ENCODE peak calls at places on chromosomes 3 and 15, in nine cellular contexts. One of them, this sample, is unnamed.

GRCh38 chr15:39213385-39213840 is 367.5 kb upstream of the THBS1 start:
- DNase-seq in neural progenitor cell: peak
- DNase-seq in keratinocyte: peak
- DNase-seq in left lung: peak
- DNase-seq in GM12865: no peak
- DNase-seq in tibial artery: no peak
- DNase-seq in right atrium auricular region: peak
- DNase-seq in fibroblast of mammary gland: peak
- DNase-seq in MM.1S: no peak
- DNase-seq in this sample: peak

GRCh38 chr15:59329570-59330350 is 42.9 kb downstream of the MYO1E start:
- DNase-seq in neural progenitor cell: no peak
- DNase-seq in keratinocyte: no peak
- DNase-seq in left lung: no peak
- DNase-seq in GM12865: no peak
- DNase-seq in tibial artery: peak
- DNase-seq in right atrium auricular region: no peak
- DNase-seq in fibroblast of mammary gland: peak
- DNase-seq in MM.1S: no peak
- DNase-seq in this sample: peak

GRCh38 chr3:189276481-189277190 is 104.9 kb downstream of the TPRG1 start:
- DNase-seq in neural progenitor cell: no peak
- DNase-seq in keratinocyte: no peak
- DNase-seq in left lung: peak
- DNase-seq in GM12865: peak
- DNase-seq in tibial artery: peak
- DNase-seq in right atrium auricular region: no peak
- DNase-seq in fibroblast of mammary gland: peak
- DNase-seq in MM.1S: no peak
- DNase-seq in this sample: peak

GRCh38 chr15:48332642-48333034 is 1.4 kb downstream of the DUT start:
- DNase-seq in neural progenitor cell: no peak
- DNase-seq in keratinocyte: no peak
- DNase-seq in left lung: no peak
- DNase-seq in GM12865: peak
- DNase-seq in tibial artery: no peak
- DNase-seq in right atrium auricular region: no peak
- DNase-seq in fibroblast of mammary gland: no peak
- DNase-seq in MM.1S: peak
- DNase-seq in this sample: no peak

GRCh38 chr15:68550498-68551295 is 28.1 kb upstream of the CORO2B start:
- DNase-seq in neural progenitor cell: peak
- DNase-seq in keratinocyte: no peak
- DNase-seq in left lung: peak
- DNase-seq in GM12865: peak
- DNase-seq in tibial artery: peak
- DNase-seq in right atrium auricular region: peak
- DNase-seq in fibroblast of mammary gland: peak
- DNase-seq in MM.1S: peak
- DNase-seq in this sample: peak

GRCh38 chr3:159919873-159920272 is 68.8 kb upstream of the IL12A start:
- DNase-seq in neural progenitor cell: no peak
- DNase-seq in keratinocyte: no peak
- DNase-seq in left lung: no peak
- DNase-seq in GM12865: peak
- DNase-seq in tibial artery: no peak
- DNase-seq in right atrium auricular region: no peak
- DNase-seq in fibroblast of mammary gland: peak
- DNase-seq in MM.1S: peak
- DNase-seq in this sample: peak

GRCh38 chr3:112774293-112774926 is 72.3 kb downstream of the CD200R1L start:
- DNase-seq in neural progenitor cell: no peak
- DNase-seq in keratinocyte: peak
- DNase-seq in left lung: no peak
- DNase-seq in GM12865: no peak
- DNase-seq in tibial artery: no peak
- DNase-seq in right atrium auricular region: no peak
- DNase-seq in fibroblast of mammary gland: peak
- DNase-seq in MM.1S: peak
- DNase-seq in this sample: peak

GRCh38 chr15:69451951-69452701 is 492 bp upstream of the RPLP1 start:
- DNase-seq in neural progenitor cell: peak
- DNase-seq in keratinocyte: no peak
- DNase-seq in left lung: peak
- DNase-seq in GM12865: peak
- DNase-seq in tibial artery: no peak
- DNase-seq in right atrium auricular region: no peak
- DNase-seq in fibroblast of mammary gland: peak
- DNase-seq in MM.1S: peak
- DNase-seq in this sample: peak

GRCh38 chr3:16059081-16059537 is 115.4 kb upstream of the GALNT15 start:
- DNase-seq in neural progenitor cell: no peak
- DNase-seq in keratinocyte: no peak
- DNase-seq in left lung: no peak
- DNase-seq in GM12865: no peak
- DNase-seq in tibial artery: no peak
- DNase-seq in right atrium auricular region: no peak
- DNase-seq in fibroblast of mammary gland: peak
- DNase-seq in MM.1S: no peak
- DNase-seq in this sample: peak

GRCh38 chr3:10336761-10337160 is 15.8 kb upstream of the SEC13 start:
- DNase-seq in neural progenitor cell: no peak
- DNase-seq in keratinocyte: no peak
- DNase-seq in left lung: no peak
- DNase-seq in GM12865: no peak
- DNase-seq in tibial artery: no peak
- DNase-seq in right atrium auricular region: no peak
- DNase-seq in fibroblast of mammary gland: no peak
- DNase-seq in MM.1S: no peak
- DNase-seq in this sample: no peak

GRCh38 chr3:183537295-183537730 is 18.2 kb downstream of the KLHL6 start:
- DNase-seq in neural progenitor cell: no peak
- DNase-seq in keratinocyte: peak
- DNase-seq in left lung: peak
- DNase-seq in GM12865: no peak
- DNase-seq in tibial artery: peak
- DNase-seq in right atrium auricular region: peak
- DNase-seq in fibroblast of mammary gland: peak
- DNase-seq in MM.1S: no peak
- DNase-seq in this sample: peak

GRCh38 chr3:5072100-5072816 is 49.8 kb upstream of the ARL8B start:
- DNase-seq in neural progenitor cell: no peak
- DNase-seq in keratinocyte: peak
- DNase-seq in left lung: no peak
- DNase-seq in GM12865: no peak
- DNase-seq in tibial artery: no peak
- DNase-seq in right atrium auricular region: no peak
- DNase-seq in fibroblast of mammary gland: peak
- DNase-seq in MM.1S: no peak
- DNase-seq in this sample: no peak

GRCh38 chr15:68618339-68619302 is 39.8 kb downstream of the CORO2B start:
- DNase-seq in neural progenitor cell: no peak
- DNase-seq in keratinocyte: no peak
- DNase-seq in left lung: no peak
- DNase-seq in GM12865: no peak
- DNase-seq in tibial artery: no peak
- DNase-seq in right atrium auricular region: no peak
- DNase-seq in fibroblast of mammary gland: peak
- DNase-seq in MM.1S: no peak
- DNase-seq in this sample: peak

GRCh38 chr15:79240036-79240435 is 42.5 kb upstream of the ANKRD34C start:
- DNase-seq in neural progenitor cell: no peak
- DNase-seq in keratinocyte: no peak
- DNase-seq in left lung: no peak
- DNase-seq in GM12865: no peak
- DNase-seq in tibial artery: no peak
- DNase-seq in right atrium auricular region: no peak
- DNase-seq in fibroblast of mammary gland: no peak
- DNase-seq in MM.1S: no peak
- DNase-seq in this sample: no peak

GRCh38 chr3:16478516-16478915 is 35.0 kb downstream of the RFTN1 start:
- DNase-seq in neural progenitor cell: no peak
- DNase-seq in keratinocyte: peak
- DNase-seq in left lung: no peak
- DNase-seq in GM12865: no peak
- DNase-seq in tibial artery: no peak
- DNase-seq in right atrium auricular region: no peak
- DNase-seq in fibroblast of mammary gland: peak
- DNase-seq in MM.1S: no peak
- DNase-seq in this sample: peak

DNA sequence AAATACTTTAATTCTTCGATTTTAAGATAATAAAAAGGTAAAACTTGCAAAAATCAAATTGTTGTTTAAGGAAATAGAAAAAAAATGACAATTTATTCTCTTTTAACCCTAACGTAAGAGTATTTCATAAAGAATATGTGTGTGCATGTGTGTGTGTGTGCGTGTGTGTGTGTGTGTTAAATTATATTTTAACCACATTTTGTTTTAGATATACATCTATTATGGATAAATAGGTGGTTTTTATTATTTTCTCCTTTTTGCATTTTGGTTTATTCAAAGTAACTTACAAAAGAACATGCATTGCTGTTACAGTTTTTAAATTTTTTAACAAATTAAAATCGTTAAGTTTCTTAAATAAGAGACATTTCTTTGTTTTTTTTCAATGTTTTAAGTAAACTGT is 414.4 kb downstream of the NAALADL2 start:
- DNase-seq in neural progenitor cell: no peak
- DNase-seq in keratinocyte: no peak
- DNase-seq in left lung: no peak
- DNase-seq in GM12865: no peak
- DNase-seq in tibial artery: no peak
- DNase-seq in right atrium auricular region: no peak
- DNase-seq in fibroblast of mammary gland: no peak
- DNase-seq in MM.1S: no peak
- DNase-seq in this sample: no peak
- TF ChIP-seq CTCF in neural progenitor cell: no peak
- TF ChIP-seq CTCF in keratinocyte: no peak
- TF ChIP-seq CTCF in left lung: no peak
- TF ChIP-seq CTCF in GM12865: no peak
- TF ChIP-seq CTCF in tibial artery: no peak
- TF ChIP-seq CTCF in right atrium auricular region: no peak
- TF ChIP-seq CTCF in fibroblast of mammary gland: no peak
- TF ChIP-seq CTCF in MM.1S: no peak
- TF ChIP-seq CTCF in this sample: no peak

DNA sequence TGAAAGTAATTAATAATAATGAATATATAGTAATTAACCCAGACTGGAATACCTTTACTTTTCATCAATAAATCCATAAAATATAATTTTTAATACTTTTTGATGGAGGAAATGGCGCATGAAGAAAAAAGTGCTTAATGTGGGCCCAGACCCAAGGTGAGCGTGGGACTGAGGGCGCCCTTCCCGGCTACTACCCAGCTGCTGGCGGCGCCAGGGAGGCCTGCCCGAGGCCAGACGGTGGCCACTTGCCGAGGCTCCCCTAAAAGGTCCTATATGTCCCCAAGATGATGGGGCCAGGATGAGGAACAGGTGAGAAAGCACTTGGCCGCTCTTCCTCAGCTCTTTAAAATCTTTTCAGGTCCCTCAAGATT is 29.1 kb downstream of the CCNL1 start:
- DNase-seq in neural progenitor cell: peak
- DNase-seq in keratinocyte: no peak
- DNase-seq in left lung: no peak
- DNase-seq in GM12865: no peak
- DNase-seq in tibial artery: no peak
- DNase-seq in right atrium auricular region: no peak
- DNase-seq in fibroblast of mammary gland: no peak
- DNase-seq in MM.1S: no peak
- DNase-seq in this sample: no peak
- TF ChIP-seq CTCF in neural progenitor cell: no peak
- TF ChIP-seq CTCF in keratinocyte: no peak
- TF ChIP-seq CTCF in left lung: no peak
- TF ChIP-seq CTCF in GM12865: no peak
- TF ChIP-seq CTCF in tibial artery: no peak
- TF ChIP-seq CTCF in right atrium auricular region: peak
- TF ChIP-seq CTCF in fibroblast of mammary gland: no peak
- TF ChIP-seq CTCF in MM.1S: no peak
- TF ChIP-seq CTCF in this sample: no peak

GRCh38 chr15:86213420-86213819 is 133.7 kb downstream of the AGBL1 start:
- DNase-seq in neural progenitor cell: no peak
- DNase-seq in keratinocyte: no peak
- DNase-seq in left lung: no peak
- DNase-seq in GM12865: no peak
- DNase-seq in tibial artery: no peak
- DNase-seq in right atrium auricular region: no peak
- DNase-seq in fibroblast of mammary gland: no peak
- DNase-seq in MM.1S: no peak
- DNase-seq in this sample: no peak
- TF ChIP-seq CTCF in neural progenitor cell: peak
- TF ChIP-seq CTCF in keratinocyte: peak
- TF ChIP-seq CTCF in left lung: no peak
- TF ChIP-seq CTCF in GM12865: peak
- TF ChIP-seq CTCF in tibial artery: no peak
- TF ChIP-seq CTCF in right atrium auricular region: no peak
- TF ChIP-seq CTCF in fibroblast of mammary gland: no peak
- TF ChIP-seq CTCF in MM.1S: peak
- TF ChIP-seq CTCF in this sample: no peak

GRCh38 chr3:126406389-126407296 is 11.9 kb downstream of the CFAP100 start:
- DNase-seq in neural progenitor cell: no peak
- DNase-seq in keratinocyte: no peak
- DNase-seq in left lung: no peak
- DNase-seq in GM12865: no peak
- DNase-seq in tibial artery: no peak
- DNase-seq in right atrium auricular region: peak
- DNase-seq in fibroblast of mammary gland: no peak
- DNase-seq in MM.1S: no peak
- DNase-seq in this sample: no peak
- TF ChIP-seq CTCF in neural progenitor cell: no peak
- TF ChIP-seq CTCF in keratinocyte: no peak
- TF ChIP-seq CTCF in left lung: no peak
- TF ChIP-seq CTCF in GM12865: no peak
- TF ChIP-seq CTCF in tibial artery: no peak
- TF ChIP-seq CTCF in right atrium auricular region: no peak
- TF ChIP-seq CTCF in fibroblast of mammary gland: no peak
- TF ChIP-seq CTCF in MM.1S: no peak
- TF ChIP-seq CTCF in this sample: no peak

GRCh38 chr15:98649621-98649995 is 1.3 kb downstream of the IGF1R start:
- DNase-seq in neural progenitor cell: peak
- DNase-seq in keratinocyte: no peak
- DNase-seq in left lung: peak
- DNase-seq in GM12865: peak
- DNase-seq in tibial artery: no peak
- DNase-seq in right atrium auricular region: no peak
- DNase-seq in fibroblast of mammary gland: no peak
- DNase-seq in MM.1S: peak
- DNase-seq in this sample: peak
- TF ChIP-seq CTCF in neural progenitor cell: peak
- TF ChIP-seq CTCF in keratinocyte: peak
- TF ChIP-seq CTCF in left lung: peak
- TF ChIP-seq CTCF in GM12865: peak
- TF ChIP-seq CTCF in tibial artery: peak
- TF ChIP-seq CTCF in right atrium auricular region: peak
- TF ChIP-seq CTCF in fibroblast of mammary gland: no peak
- TF ChIP-seq CTCF in MM.1S: peak
- TF ChIP-seq CTCF in this sample: peak

GRCh38 chr15:89293012-89293411 is 41.6 kb downstream of the POLG start:
- DNase-seq in neural progenitor cell: no peak
- DNase-seq in keratinocyte: no peak
- DNase-seq in left lung: no peak
- DNase-seq in GM12865: no peak
- DNase-seq in tibial artery: no peak
- DNase-seq in right atrium auricular region: no peak
- DNase-seq in fibroblast of mammary gland: no peak
- DNase-seq in MM.1S: no peak
- DNase-seq in this sample: no peak
- TF ChIP-seq CTCF in neural progenitor cell: no peak
- TF ChIP-seq CTCF in keratinocyte: no peak
- TF ChIP-seq CTCF in left lung: no peak
- TF ChIP-seq CTCF in GM12865: no peak
- TF ChIP-seq CTCF in tibial artery: no peak
- TF ChIP-seq CTCF in right atrium auricular region: no peak
- TF ChIP-seq CTCF in fibroblast of mammary gland: no peak
- TF ChIP-seq CTCF in MM.1S: no peak
- TF ChIP-seq CTCF in this sample: no peak

GRCh38 chr15:62472616-62473299 is 307.7 kb upstream of the C2CD4B start:
- DNase-seq in neural progenitor cell: peak
- DNase-seq in keratinocyte: no peak
- DNase-seq in left lung: no peak
- DNase-seq in GM12865: peak
- DNase-seq in tibial artery: no peak
- DNase-seq in right atrium auricular region: no peak
- DNase-seq in fibroblast of mammary gland: no peak
- DNase-seq in MM.1S: no peak
- DNase-seq in this sample: no peak
- TF ChIP-seq CTCF in neural progenitor cell: no peak
- TF ChIP-seq CTCF in keratinocyte: no peak
- TF ChIP-seq CTCF in left lung: no peak
- TF ChIP-seq CTCF in GM12865: no peak
- TF ChIP-seq CTCF in tibial artery: no peak
- TF ChIP-seq CTCF in right atrium auricular region: no peak
- TF ChIP-seq CTCF in fibroblast of mammary gland: no peak
- TF ChIP-seq CTCF in MM.1S: no peak
- TF ChIP-seq CTCF in this sample: no peak

This sample was measured in cardiac fibroblast.